ENCODE peak calls at places on chromosomes 3 and 15, in six cellular contexts. One of them, this sample, is unnamed.

GRCh38 chr3:42025388-42026138 is 63.7 kb upstream of the ULK4 start:
- DNase-seq in neuronal stem cell: peak; percentile 89
- DNase-seq in H9: peak; percentile 93
- DNase-seq in trophoblast cell: peak; percentile 51
- DNase-seq in IMR-90: peak; percentile 99
- DNase-seq in H1: peak; percentile 63
- DNase-seq in this sample: peak; percentile 99

GRCh38 chr3:125651246-125651645 is 55.9 kb upstream of the OSBPL11 start:
- DNase-seq in neuronal stem cell: no peak
- DNase-seq in H9: no peak
- DNase-seq in trophoblast cell: peak; percentile 91
- DNase-seq in IMR-90: peak; percentile 54
- DNase-seq in H1: peak; percentile 36
- DNase-seq in this sample: peak; percentile 15

GRCh38 chr3:119294889-119295769 is 946 bp downstream of the ARHGAP31 start:
- DNase-seq in neuronal stem cell: peak; percentile 29
- DNase-seq in H9: peak; percentile 57
- DNase-seq in trophoblast cell: no peak
- DNase-seq in IMR-90: peak; percentile 37
- DNase-seq in H1: no peak
- DNase-seq in this sample: peak; percentile 67

GRCh38 chr3:141686477-141687280 is 51.4 kb upstream of the RNF7 start:
- DNase-seq in neuronal stem cell: no peak
- DNase-seq in H9: no peak
- DNase-seq in trophoblast cell: no peak
- DNase-seq in IMR-90: peak; percentile 72
- DNase-seq in H1: no peak
- DNase-seq in this sample: peak; percentile 61

GRCh38 chr3:52086939-52087675 is 30.7 kb upstream of the DUSP7 start:
- DNase-seq in neuronal stem cell: no peak
- DNase-seq in H9: no peak
- DNase-seq in trophoblast cell: no peak
- DNase-seq in IMR-90: peak; percentile 56
- DNase-seq in H1: no peak
- DNase-seq in this sample: no peak

GRCh38 chr3:10550705-10551104 is 45.3 kb upstream of the ATP2B2 start:
- DNase-seq in neuronal stem cell: no peak
- DNase-seq in H9: peak; percentile 24
- DNase-seq in trophoblast cell: no peak
- DNase-seq in IMR-90: no peak
- DNase-seq in H1: peak; percentile 20
- DNase-seq in this sample: no peak

GRCh38 chr15:91409430-91409829 is 309.4 kb downstream of the SV2B start:
- DNase-seq in neuronal stem cell: no peak
- DNase-seq in H9: no peak
- DNase-seq in trophoblast cell: no peak
- DNase-seq in IMR-90: no peak
- DNase-seq in H1: no peak
- DNase-seq in this sample: no peak

GRCh38 chr3:195863121-195864061 is 45.0 kb downstream of the TNK2 start:
- DNase-seq in neuronal stem cell: peak; percentile 62
- DNase-seq in H9: peak; percentile 90
- DNase-seq in trophoblast cell: peak; percentile 91
- DNase-seq in IMR-90: peak; percentile 89
- DNase-seq in H1: peak; percentile 92
- DNase-seq in this sample: peak; percentile 87

GRCh38 chr3:119596392-119596791 is 1.3 kb upstream of the PLA1A start:
- DNase-seq in neuronal stem cell: no peak
- DNase-seq in H9: no peak
- DNase-seq in trophoblast cell: no peak
- DNase-seq in IMR-90: no peak
- DNase-seq in H1: no peak
- DNase-seq in this sample: no peak

GRCh38 chr15:30979457-30979856 is 12.0 kb downstream of the MTMR10 start:
- DNase-seq in neuronal stem cell: no peak
- DNase-seq in H9: no peak
- DNase-seq in trophoblast cell: no peak
- DNase-seq in IMR-90: no peak
- DNase-seq in H1: no peak
- DNase-seq in this sample: no peak

GRCh38 chr3:72490688-72491430 is 357.4 kb downstream of the SHQ1 start:
- DNase-seq in neuronal stem cell: no peak
- DNase-seq in H9: peak; percentile 53
- DNase-seq in trophoblast cell: peak; percentile 8
- DNase-seq in IMR-90: no peak
- DNase-seq in H1: no peak
- DNase-seq in this sample: no peak

DNA sequence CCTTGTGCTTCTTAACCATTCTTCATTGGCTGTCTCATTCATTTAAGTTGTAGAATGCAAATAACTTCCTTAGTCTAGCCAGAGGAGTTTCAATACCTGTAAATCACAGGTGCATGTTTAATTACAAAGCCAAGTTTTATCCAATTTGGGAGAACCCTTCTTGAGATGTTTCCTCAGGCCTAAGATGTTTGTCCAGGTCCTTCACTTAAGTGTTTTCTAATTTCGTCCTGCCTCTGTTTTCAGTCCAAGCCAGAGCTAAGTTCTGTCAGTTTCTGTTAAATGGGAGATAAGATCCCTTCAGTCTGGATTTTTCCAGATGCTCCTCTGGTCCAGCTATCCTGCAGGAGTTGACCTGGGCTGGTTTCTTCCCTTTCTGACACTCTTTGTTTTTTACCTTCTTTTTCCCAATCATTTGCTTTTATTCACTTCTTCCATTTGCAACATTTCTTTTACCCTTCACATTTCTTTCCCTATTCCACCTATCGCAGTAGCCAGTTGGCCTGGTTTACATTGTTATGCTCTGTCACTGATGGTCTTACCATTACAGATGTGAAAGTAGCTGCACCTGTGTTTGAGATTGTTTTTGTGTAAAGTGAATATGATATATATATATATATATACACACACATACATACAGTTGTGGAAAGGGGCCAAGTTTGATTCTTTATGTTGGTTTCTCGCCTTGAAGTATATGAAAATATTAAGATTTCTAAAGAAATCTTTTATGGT is 34.5 kb downstream of the EIF2AK4 start:
- DNase-seq in neuronal stem cell: no peak
- DNase-seq in H9: no peak
- DNase-seq in trophoblast cell: no peak
- DNase-seq in IMR-90: no peak
- DNase-seq in H1: no peak
- DNase-seq in this sample: no peak
- H4K91ac ChIP-seq in neuronal stem cell: no peak overlapping the region
- H4K91ac ChIP-seq in H9: no peak overlapping the region
- H4K91ac ChIP-seq in trophoblast cell: no peak overlapping the region
- H4K91ac ChIP-seq in IMR-90: no peak overlapping the region
- H4K91ac ChIP-seq in H1: no peak overlapping the region
- H4K91ac ChIP-seq in this sample: no peak overlapping the region

GRCh38 chr3:49593046-49593445 is 38.8 kb downstream of the BSN start:
- DNase-seq in neuronal stem cell: no peak
- DNase-seq in H9: no peak
- DNase-seq in trophoblast cell: no peak
- DNase-seq in IMR-90: peak; percentile 39
- DNase-seq in H1: no peak
- DNase-seq in this sample: no peak
- H3K4me1 ChIP-seq in neuronal stem cell: no peaks in the 10 kb centered on the region
- H3K4me1 ChIP-seq in H9: no peaks in the 10 kb centered on the region
- H3K4me1 ChIP-seq in trophoblast cell: no peaks in the 10 kb centered on the region
- H3K4me1 ChIP-seq in IMR-90: no peaks in the 10 kb centered on the region
- H3K4me1 ChIP-seq in H1: no peaks in the 10 kb centered on the region
- H3K4me1 ChIP-seq in this sample: no peaks in the 10 kb centered on the region

GRCh38 chr3:8606666-8607065 is 37.9 kb downstream of the SSUH2 start:
- DNase-seq in neuronal stem cell: no peak
- DNase-seq in H9: no peak
- DNase-seq in trophoblast cell: no peak
- DNase-seq in IMR-90: no peak
- DNase-seq in H1: no peak
- DNase-seq in this sample: peak; percentile 9

GRCh38 chr3:8604006-8604405 is 40.6 kb downstream of the SSUH2 start:
- DNase-seq in neuronal stem cell: no peak
- DNase-seq in H9: no peak
- DNase-seq in trophoblast cell: no peak
- DNase-seq in IMR-90: no peak
- DNase-seq in H1: peak; percentile 23
- DNase-seq in this sample: no peak

GRCh38 chr3:8600457-8600856 is 44.1 kb downstream of the SSUH2 start:
- DNase-seq in neuronal stem cell: no peak
- DNase-seq in H9: no peak
- DNase-seq in trophoblast cell: no peak
- DNase-seq in IMR-90: no peak
- DNase-seq in H1: no peak
- DNase-seq in this sample: no peak

GRCh38 chr3:8604988-8605387 is 39.6 kb downstream of the SSUH2 start:
- DNase-seq in neuronal stem cell: no peak
- DNase-seq in H9: no peak
- DNase-seq in trophoblast cell: no peak
- DNase-seq in IMR-90: no peak
- DNase-seq in H1: peak; percentile 13
- DNase-seq in this sample: no peak

GRCh38 chr3:8603115-8603710 is 41.4 kb downstream of the SSUH2 start:
- DNase-seq in neuronal stem cell: no peak
- DNase-seq in H9: no peak
- DNase-seq in trophoblast cell: no peak
- DNase-seq in IMR-90: no peak
- DNase-seq in H1: peak; percentile 22
- DNase-seq in this sample: no peak
- H4K91ac ChIP-seq in neuronal stem cell: no peak overlapping the region
- H4K91ac ChIP-seq in H9: no peak overlapping the region
- H4K91ac ChIP-seq in trophoblast cell: no peak overlapping the region
- H4K91ac ChIP-seq in IMR-90: no peak overlapping the region
- H4K91ac ChIP-seq in H1: no peak overlapping the region
- H4K91ac ChIP-seq in this sample: no peak overlapping the region

GRCh38 chr15:66880380-66881155 is 178.5 kb downstream of the SMAD6 start:
- DNase-seq in neuronal stem cell: no peak
- DNase-seq in H9: no peak
- DNase-seq in trophoblast cell: no peak
- DNase-seq in IMR-90: no peak
- DNase-seq in H1: peak; percentile 35
- DNase-seq in this sample: no peak

GRCh38 chr15:66879511-66879910 is 177.5 kb downstream of the SMAD6 start:
- DNase-seq in neuronal stem cell: no peak
- DNase-seq in H9: no peak
- DNase-seq in trophoblast cell: no peak
- DNase-seq in IMR-90: no peak
- DNase-seq in H1: peak; percentile 35
- DNase-seq in this sample: no peak

GRCh38 chr15:66882251-66883020 is 180.4 kb downstream of the SMAD6 start:
- DNase-seq in neuronal stem cell: no peak
- DNase-seq in H9: no peak
- DNase-seq in trophoblast cell: no peak
- DNase-seq in IMR-90: peak; percentile 72
- DNase-seq in H1: peak; percentile 43
- DNase-seq in this sample: peak; percentile 72

GRCh38 chr15:66879968-66880367 is 177.9 kb downstream of the SMAD6 start:
- DNase-seq in neuronal stem cell: no peak
- DNase-seq in H9: no peak
- DNase-seq in trophoblast cell: no peak
- DNase-seq in IMR-90: no peak
- DNase-seq in H1: peak; percentile 26
- DNase-seq in this sample: no peak

DNA sequence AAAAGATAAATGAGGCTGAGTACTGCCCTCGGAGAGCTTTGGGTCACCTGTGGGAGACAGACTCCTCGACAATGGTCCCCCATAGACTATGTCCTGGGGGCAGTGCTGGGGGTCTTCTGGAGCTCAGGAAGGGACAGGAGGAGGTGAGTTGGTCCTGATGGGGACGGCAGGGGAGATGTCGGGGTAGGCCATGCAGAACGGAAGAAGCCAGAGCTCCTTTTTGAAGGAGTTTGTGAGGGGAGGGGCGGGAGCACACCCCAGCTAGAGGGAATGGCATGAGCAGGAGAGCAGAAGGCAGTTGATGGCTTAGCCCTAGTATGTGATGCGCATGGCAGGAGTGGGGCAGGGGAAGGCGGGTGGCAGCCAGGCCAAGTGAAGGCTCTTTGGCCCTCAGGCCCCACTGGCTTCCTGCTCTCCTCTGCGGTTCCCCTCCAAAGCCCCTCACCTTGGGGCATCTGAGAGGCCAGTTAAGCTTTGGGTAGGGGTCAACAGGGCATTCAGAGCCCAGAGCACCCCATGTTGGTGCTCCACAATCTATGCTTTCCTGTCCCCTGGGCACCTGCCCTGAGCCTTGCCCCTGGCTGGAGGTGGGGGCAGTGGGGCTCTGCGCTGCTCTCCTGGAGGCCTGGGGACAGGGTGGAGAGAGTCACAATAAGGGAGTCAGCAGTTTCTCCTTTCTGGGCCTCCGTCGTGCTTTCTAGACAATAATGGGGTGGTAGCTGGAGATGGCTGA is 179.3 kb downstream of the SMAD6 start:
- DNase-seq in neuronal stem cell: no peak
- DNase-seq in H9: no peak
- DNase-seq in trophoblast cell: no peak
- DNase-seq in IMR-90: no peak
- DNase-seq in H1: peak; percentile 38
- DNase-seq in this sample: no peak
- H3K4me1 ChIP-seq in neuronal stem cell: peaks cover 25% of the 10 kb centered on the region
- H3K4me1 ChIP-seq in H9: no peaks in the 10 kb centered on the region
- H3K4me1 ChIP-seq in trophoblast cell: peaks cover 17% of the 10 kb centered on the region
- H3K4me1 ChIP-seq in IMR-90: peaks cover 19% of the 10 kb centered on the region
- H3K4me1 ChIP-seq in H1: no peaks in the 10 kb centered on the region
- H3K4me1 ChIP-seq in this sample: peaks cover 36% of the 10 kb centered on the region

DNA sequence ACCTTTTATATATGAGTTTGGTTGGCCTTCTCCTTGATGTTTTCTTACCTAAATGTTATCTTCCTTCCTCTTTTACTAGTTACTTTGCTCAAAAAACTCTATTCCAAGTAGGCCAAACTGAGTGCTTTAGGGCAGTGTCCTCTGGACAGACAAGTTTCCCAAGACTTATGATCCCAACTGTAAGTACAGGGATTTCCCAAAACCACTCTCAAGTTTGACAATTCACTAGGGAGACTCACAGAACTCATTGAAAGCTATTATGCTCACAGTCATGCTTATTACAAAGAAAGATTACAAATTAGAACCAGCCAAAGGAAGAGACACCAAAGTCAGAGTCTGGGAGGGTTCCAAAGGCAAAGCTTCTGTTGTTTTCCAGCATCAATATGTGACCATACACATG is 534.2 kb upstream of the ALCAM start:
- DNase-seq in neuronal stem cell: no peak
- DNase-seq in H9: no peak
- DNase-seq in trophoblast cell: no peak
- DNase-seq in IMR-90: no peak
- DNase-seq in H1: no peak
- DNase-seq in this sample: no peak
- H4K91ac ChIP-seq in neuronal stem cell: no peak overlapping the region
- H4K91ac ChIP-seq in H9: no peak overlapping the region
- H4K91ac ChIP-seq in trophoblast cell: no peak overlapping the region
- H4K91ac ChIP-seq in IMR-90: no peak overlapping the region
- H4K91ac ChIP-seq in H1: no peak overlapping the region
- H4K91ac ChIP-seq in this sample: no peak overlapping the region

This sample was measured in mesenchymal stem cell.